ENCODE peak calls at places on chromosomes 13 and 19, in four cellular contexts. U, P, N and G are unnamed samples.

GRCh38 chr19:7680606-7681335 is at the start of gene TRAPPC5:
- DNase-seq in U (peak; percentile 86), P (peak; percentile 52), N (peak; percentile 96), G (no peak)

GRCh38 chr13:50365683-50366391 is 350.6 kb downstream of the KCNRG start:
- DNase-seq in U (no peak), P (peak; percentile 61), N (no peak), G (peak; percentile 67)

GRCh38 chr13:33202644-33203169 is 82.8 kb downstream of the STARD13 start:
- DNase-seq in U (no peak), P (no peak), N (no peak), G (no peak)

GRCh38 chr19:45640849-45641273 is 1.7 kb upstream of the EML2 start:
- DNase-seq in U (peak; percentile 91), P (peak; percentile 13), N (peak; percentile 43), G (no peak)

GRCh38 chr13:24618219-24618955 is 61.8 kb upstream of the ATP12A start:
- DNase-seq in U (no peak), P (no peak), N (no peak), G (peak; percentile 40)

GRCh38 chr19:33467851-33468250 is 53.7 kb downstream of the PEPD start:
- DNase-seq in U (no peak), P (no peak), N (no peak), G (no peak)

GRCh38 chr19:41223431-41224234 is 4.6 kb downstream of the AXL start:
- DNase-seq in U (peak; percentile 65), P (peak; percentile 57), N (no peak), G (no peak)

GRCh38 chr13:25177012-25177411 is 4.9 kb upstream of the AMER2 start:
- DNase-seq in U (no peak), P (no peak), N (no peak), G (no peak)

GRCh38 chr19:8629996-8630683 is at the start of gene NFILZ:
- DNase-seq in U (no peak), P (no peak), N (no peak), G (no peak)

GRCh38 chr19:28864024-28864503 is 348.9 kb downstream of the UQCRFS1 start:
- DNase-seq in U (no peak), P (no peak), N (no peak), G (no peak)
- TF ChIP-seq ETV6 in U (no peak), P (no peak), N (no peak), G (no peak)

GRCh38 chr19:11090264-11091032 is 1.2 kb downstream of the LDLR start:
- DNase-seq in U (peak; percentile 98), P (peak; percentile 92), N (peak; percentile 94), G (peak; percentile 76)

GRCh38 chr19:11089254-11090013 is at the start of gene LDLR:
- DNase-seq in U (peak; percentile 78), P (peak; percentile 95), N (peak; percentile 76), G (peak; percentile 72)

GRCh38 chr19:11091343-11092153 is 2.3 kb downstream of the LDLR start:
- DNase-seq in U (no peak), P (peak; percentile 94), N (no peak), G (no peak)

GRCh38 chr19:11094520-11094894 is 5.2 kb downstream of the LDLR start:
- DNase-seq in U (no peak), P (no peak), N (no peak), G (no peak)

DNA sequence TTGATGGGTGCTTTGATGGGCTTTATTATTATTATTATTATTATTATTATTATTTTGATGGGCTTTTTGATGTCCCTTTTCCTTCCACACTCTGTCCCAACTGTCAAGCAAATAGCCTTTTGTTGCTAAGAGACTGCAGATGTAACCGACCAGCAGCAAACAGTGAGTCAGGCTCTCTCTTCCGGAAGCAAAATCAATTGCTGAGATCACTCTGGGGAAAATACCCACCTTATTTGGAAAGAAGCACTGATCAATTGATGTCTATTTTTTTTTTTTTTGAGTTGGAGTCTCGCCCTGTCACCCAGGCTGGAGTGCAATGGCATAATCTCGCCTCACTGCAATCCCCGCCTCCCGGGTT is 2.9 kb downstream of the LDLR start:
- DNase-seq in U (no peak), P (peak; percentile 92), N (no peak), G (no peak)
- TF ChIP-seq ETV6 in U (no peak), P (no peak), N (no peak), G (no peak)

GRCh38 chr13:45749026-45749759 is 47.1 kb downstream of the CBY2 start:
- DNase-seq in U (no peak), P (no peak), N (no peak), G (no peak)
- TF ChIP-seq ETV6 in U (no peak), P (no peak), N (no peak), G (no peak)

DNA sequence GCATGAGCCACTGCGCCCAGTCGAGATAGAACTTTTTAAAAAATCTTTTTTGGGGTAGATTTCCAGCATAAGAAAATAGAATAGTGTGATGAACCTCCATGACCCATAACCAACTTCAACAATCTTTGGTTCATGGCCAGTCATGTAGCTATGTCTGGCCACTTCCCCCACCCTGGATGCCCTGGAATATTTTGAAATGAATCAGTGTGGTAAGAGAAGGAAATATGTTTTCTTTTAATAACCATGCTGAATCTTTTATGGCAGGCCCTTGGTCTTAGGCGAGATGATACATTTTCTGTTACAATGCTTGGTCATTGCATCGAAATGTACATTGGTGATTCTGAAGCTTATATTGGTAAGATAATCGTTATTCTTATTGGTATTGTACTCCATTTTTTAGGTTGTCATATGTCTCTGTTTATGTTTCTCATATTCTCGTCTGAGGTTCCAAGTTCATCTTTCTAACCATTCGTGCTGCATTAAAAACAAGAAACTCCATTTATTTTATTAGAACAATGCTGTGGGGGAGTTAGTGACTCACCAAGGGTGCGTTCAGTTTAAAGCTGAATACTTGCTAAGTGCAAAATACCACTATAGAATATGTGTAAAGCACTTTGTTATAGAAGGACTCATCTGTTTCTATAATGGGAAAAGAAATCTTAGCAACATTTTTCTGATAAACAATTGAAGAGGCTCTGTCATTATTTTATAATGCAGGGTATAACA is 16.4 kb upstream of the UPF3A start:
- DNase-seq in U (no peak), P (no peak), N (no peak), G (no peak)
- TF ChIP-seq ETV6 in U (no peak), P (no peak), N (no peak), G (no peak)

GRCh38 chr19:39402417-39403297 is 4.0 kb upstream of the ZFP36 start:
- DNase-seq in U (peak; percentile 91), P (no peak), N (peak; percentile 86), G (peak; percentile 78)

GRCh38 chr19:39399684-39400465 is 6.8 kb upstream of the ZFP36 start:
- DNase-seq in U (no peak), P (no peak), N (no peak), G (no peak)

GRCh38 chr19:39403331-39404312 is 3.0 kb upstream of the ZFP36 start:
- DNase-seq in U (peak; percentile 75), P (no peak), N (peak; percentile 61), G (no peak)

GRCh38 chr19:39401549-39402416 is 4.9 kb upstream of the ZFP36 start:
- DNase-seq in U (no peak), P (peak; percentile 96), N (no peak), G (no peak)

GRCh38 chr19:39400997-39401548 is 5.6 kb upstream of the ZFP36 start:
- DNase-seq in U (no peak), P (no peak), N (no peak), G (no peak)
- TF ChIP-seq ETV6 in U (no peak), P (no peak), N (no peak), G (no peak)

GRCh38 chr13:83274679-83275078 is 607.6 kb downstream of the SLITRK1 start:
- DNase-seq in U (no peak), P (no peak), N (no peak), G (no peak)
- TF ChIP-seq ETV6 in U (no peak), P (no peak), N (no peak), G (no peak)

GRCh38 chr13:23469901-23470525 is 36.5 kb upstream of the SACS start:
- DNase-seq in U (no peak), P (no peak), N (no peak), G (no peak)
- TF ChIP-seq ETV6 in U (no peak), P (no peak), N (no peak), G (no peak)

DNA sequence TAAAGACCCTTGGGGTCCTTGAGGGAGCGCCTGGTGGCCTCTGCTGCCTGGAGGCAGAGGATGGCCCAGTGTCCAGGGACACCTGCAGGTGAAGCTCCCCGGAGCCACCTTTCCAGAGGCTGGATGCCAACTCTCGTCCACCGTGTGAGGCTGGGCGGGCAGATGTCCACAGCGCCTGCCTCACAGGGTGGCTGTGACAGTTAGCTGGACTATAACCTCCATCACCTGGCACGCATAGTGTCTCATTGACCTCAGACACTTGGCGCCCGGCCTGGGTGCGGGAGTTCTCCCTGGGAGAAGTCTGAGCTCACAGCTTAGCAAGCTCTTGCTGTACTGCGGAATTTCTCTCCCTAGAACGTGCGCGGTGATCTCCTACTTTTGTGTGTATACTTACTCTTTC is 9.8 kb downstream of the BICRA start:
- DNase-seq in U (no peak), P (no peak), N (no peak), G (no peak)
- TF ChIP-seq ETV6 in U (no peak), P (no peak), N (no peak), G (no peak)